ENCODE peak calls at places on chromosome 18, in nine cellular contexts. Z is left ventricle myocardium inferior, C is upper lobe of left lung, K is GM20000, E is astrocyte of the spinal cord, Y is vagina, N is NB4, M is GM10248, A is fibroblast of pulmonary artery. L is an unnamed sample.

GRCh38 chr18:77559274-77559910 is 309.7 kb downstream of the GALR1 start:
- DNase-seq in A (no peak), N (no peak), Z (no peak), E (no peak), Y (no peak), M (no peak), C (no peak), K (no peak), L (no peak)

GRCh38 chr18:46424898-46425297 is 232.1 kb downstream of the LOXHD1 start:
- DNase-seq in A (no peak), Y (peak; percentile 85), Z (no peak), E (no peak), M (no peak), K (no peak), C (peak; percentile 39), N (no peak), L (no peak)

GRCh38 chr18:58847383-58848071 is 17.1 kb upstream of the ZNF532 start:
- DNase-seq in A (no peak), Z (peak; percentile 36), M (no peak), C (peak; percentile 22), K (no peak), N (no peak), E (no peak), Y (no peak), L (no peak)

GRCh38 chr18:79544386-79544963 is 135.1 kb upstream of the CTDP1 start:
- DNase-seq in N (no peak), K (no peak), A (no peak), Y (no peak), C (peak; percentile 12), Z (no peak), E (no peak), M (no peak), L (no peak)

GRCh38 chr18:33579147-33579867 is 1.3 kb downstream of the ASXL3 start:
- DNase-seq in Y (no peak), A (no peak), C (no peak), M (no peak), Z (no peak), K (no peak), N (no peak), E (no peak), L (no peak)

GRCh38 chr18:11366410-11366809 is 217.0 kb upstream of the PIEZO2 start:
- DNase-seq in Z (no peak), Y (no peak), M (no peak), C (no peak), N (no peak), E (peak; percentile 71), K (no peak), A (peak; percentile 3), L (no peak)

GRCh38 chr18:74331404-74331803 is 15.8 kb downstream of the C18orf63 start:
- DNase-seq in N (peak; percentile 32), Z (no peak), A (peak; percentile 74), Y (no peak), M (no peak), K (no peak), E (peak; percentile 29), C (no peak), L (no peak)

GRCh38 chr18:73735836-73736235 is 411.8 kb downstream of the FBXO15 start:
- DNase-seq in Y (no peak), A (no peak), N (no peak), Z (no peak), M (no peak), K (no peak), E (no peak), C (no peak), L (no peak)

DNA sequence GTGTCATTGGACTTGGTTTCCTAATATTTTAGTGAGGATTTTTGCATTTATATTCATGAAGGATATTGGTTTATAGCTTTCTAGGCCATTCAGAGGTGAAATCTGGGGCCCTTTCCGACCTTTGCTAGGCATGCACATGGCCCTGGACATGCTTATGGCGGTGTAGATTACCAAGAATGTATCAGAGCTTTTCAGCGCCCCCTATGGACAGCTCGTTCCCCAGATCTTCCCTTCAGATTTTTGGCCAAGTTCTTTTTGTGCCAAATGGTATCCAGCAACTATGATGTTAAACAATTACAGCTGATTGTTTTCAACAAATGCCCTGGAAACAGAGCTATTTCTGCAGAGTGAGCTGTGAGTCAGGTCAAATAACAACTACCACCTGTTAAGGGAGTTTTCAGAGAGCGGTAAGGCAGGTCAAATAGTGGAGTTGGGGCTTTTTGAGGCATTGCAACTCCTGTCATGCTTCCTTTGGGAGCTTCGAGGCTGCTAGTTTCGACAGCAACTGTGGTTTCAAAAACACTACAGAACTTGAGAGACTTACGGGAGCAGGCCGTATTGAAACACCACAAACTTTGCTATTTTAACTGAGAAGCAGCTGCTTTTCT is 188.3 kb downstream of the ZNF516 start:
- DNase-seq in N (peak; percentile 14), Z (no peak), M (no peak), A (no peak), K (no peak), Y (no peak), E (no peak), C (no peak), L (no peak)
- TF ChIP-seq CTCF in N (peak; percentile 37), Z (no peak), M (no peak), A (no peak), K (no peak), Y (no peak), E (no peak), C (no peak), L (peak; percentile 33)

GRCh38 chr18:64331419-64331818 is 182.5 kb upstream of the LINC00305 start:
- DNase-seq in Y (no peak), M (no peak), N (no peak), Z (no peak), E (no peak), A (no peak), C (no peak), K (no peak), L (no peak)

GRCh38 chr18:64333584-64333983 is 184.7 kb upstream of the LINC00305 start:
- DNase-seq in E (no peak), K (no peak), Y (no peak), N (no peak), A (peak; percentile 8), M (no peak), C (no peak), Z (no peak), L (no peak)

GRCh38 chr18:64330976-64331375 is 182.1 kb upstream of the LINC00305 start:
- DNase-seq in E (no peak), C (no peak), N (no peak), M (no peak), Z (no peak), K (no peak), Y (no peak), A (no peak), L (no peak)

GRCh38 chr18:64332851-64333250 is 184.0 kb upstream of the LINC00305 start:
- DNase-seq in K (no peak), N (no peak), C (no peak), E (no peak), M (no peak), A (no peak), Z (no peak), Y (no peak), L (no peak)

GRCh38 chr18:64330161-64330560 is 181.3 kb upstream of the LINC00305 start:
- DNase-seq in C (no peak), Y (no peak), A (peak; percentile 1), M (peak; percentile 6), E (no peak), K (no peak), Z (no peak), N (peak; percentile 28), L (no peak)
- TF ChIP-seq CTCF in C (no peak), Y (no peak), A (no peak), M (no peak), E (no peak), K (no peak), Z (peak; percentile 32), N (no peak), L (no peak)

GRCh38 chr18:10013621-10014543 is 100.1 kb downstream of the VAPA start:
- DNase-seq in A (no peak), Y (no peak), Z (peak; percentile 67), E (no peak), C (no peak), K (no peak), M (no peak), N (no peak), L (no peak)

GRCh38 chr18:10015288-10015701 is 101.5 kb downstream of the VAPA start:
- DNase-seq in M (no peak), N (no peak), Z (no peak), C (no peak), Y (no peak), K (no peak), A (peak; percentile 46), E (peak; percentile 26), L (no peak)

GRCh38 chr18:10017048-10017447 is 103.2 kb downstream of the VAPA start:
- DNase-seq in N (no peak), K (no peak), Z (no peak), C (no peak), E (no peak), M (no peak), A (no peak), Y (no peak), L (no peak)

GRCh38 chr18:10012526-10012925 is 98.7 kb downstream of the VAPA start:
- DNase-seq in E (no peak), K (no peak), A (no peak), C (no peak), N (no peak), M (no peak), Z (no peak), Y (no peak), L (no peak)

GRCh38 chr18:10015941-10016819 is 102.4 kb downstream of the VAPA start:
- DNase-seq in Z (no peak), K (no peak), C (no peak), M (no peak), E (peak; percentile 85), N (peak; percentile 29), Y (no peak), A (peak; percentile 94), L (no peak)
- TF ChIP-seq CTCF in Z (peak; percentile 50), K (no peak), C (no peak), M (no peak), E (peak; percentile 67), N (no peak), Y (no peak), A (peak; percentile 66), L (no peak)

GRCh38 chr18:67514901-67515540 is 1.5 kb downstream of the DSEL start:
- DNase-seq in Z (no peak), E (peak; percentile 25), C (no peak), N (no peak), M (no peak), K (no peak), A (peak; percentile 27), Y (no peak), L (no peak)

GRCh38 chr18:67514465-67514864 is 2.1 kb downstream of the DSEL start:
- DNase-seq in E (no peak), N (no peak), K (no peak), Y (no peak), M (no peak), A (no peak), C (no peak), Z (no peak), L (no peak)

GRCh38 chr18:67511840-67512239 is 4.7 kb downstream of the DSEL start:
- DNase-seq in K (no peak), M (no peak), N (no peak), C (no peak), Z (no peak), A (no peak), E (no peak), Y (no peak), L (no peak)

GRCh38 chr18:67510831-67511230 is 5.7 kb downstream of the DSEL start:
- DNase-seq in C (no peak), Z (no peak), E (no peak), Y (no peak), K (no peak), A (no peak), M (no peak), N (no peak), L (no peak)

DNA sequence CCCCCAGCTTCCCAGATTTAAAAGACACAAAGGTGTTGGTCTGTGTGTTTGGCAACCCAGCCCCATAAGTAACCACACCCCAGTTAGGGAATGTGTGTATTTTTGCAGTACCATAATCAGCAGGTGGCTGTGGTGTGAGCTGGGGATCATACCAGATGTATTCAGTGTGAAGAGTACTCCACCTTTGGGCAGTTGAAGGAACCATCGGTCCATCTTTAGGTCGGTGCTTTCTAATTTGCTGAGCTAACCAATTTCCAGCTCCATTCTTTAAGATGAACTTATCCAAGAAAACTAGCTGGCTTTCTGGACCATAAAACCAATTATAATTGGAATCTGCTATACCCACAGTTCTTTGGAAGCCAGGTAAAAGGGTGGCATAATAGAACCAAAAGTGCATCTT is 3.2 kb downstream of the DSEL start:
- DNase-seq in C (no peak), N (no peak), M (no peak), A (peak; percentile 38), Z (no peak), E (no peak), Y (no peak), K (no peak), L (no peak)
- TF ChIP-seq CTCF in C (no peak), N (no peak), M (no peak), A (peak; percentile 11), Z (no peak), E (peak; percentile 28), Y (no peak), K (no peak), L (no peak)

L was measured in mesothelial cell of epicardium.